ENCODE peak calls at places on chromosomes 1 and 21, in six cellular contexts. Z is NB4, I is H1, Q is suprapubic skin, R is transverse colon, A is GM12891. D is an unnamed sample.
A peak's percentile ranks its signal among the peaks of the same experiment; 100 is the strongest.

GRCh38 chr1:206979379-206980043 is 9.3 kb upstream of the FCAMR start:
- DNase-seq in A (no peak), I (no peak), Z (peak; percentile 34), Q (no peak), R (no peak), D (no peak)

GRCh38 chr1:160006312-160006940 is 25.4 kb downstream of the PIGM start:
- DNase-seq in Z (peak; percentile 70), Q (peak; percentile 77), I (peak; percentile 46), R (peak; percentile 82), A (peak; percentile 54), D (peak; percentile 79)

GRCh38 chr21:34728479-34728878 is 59.7 kb downstream of the CLIC6 start:
- DNase-seq in A (no peak), R (peak; percentile 53), Q (no peak), I (no peak), Z (no peak), D (no peak)

GRCh38 chr1:183417691-183418491 is at the start of gene NMNAT2:
- DNase-seq in R (no peak), Q (no peak), A (no peak), Z (no peak), I (no peak), D (no peak)

GRCh38 chr1:205355054-205355453 is 1.7 kb downstream of the KLHDC8A start:
- DNase-seq in A (no peak), R (peak; percentile 86), Q (no peak), Z (no peak), I (no peak), D (no peak)

GRCh38 chr21:14968821-14969220 is 96.0 kb downstream of the NRIP1 start:
- DNase-seq in A (no peak), R (no peak), Q (no peak), I (no peak), Z (no peak), D (no peak)

GRCh38 chr21:17334478-17334877 is 178.4 kb upstream of the CXADR start:
- DNase-seq in I (no peak), R (no peak), Q (no peak), A (no peak), Z (no peak), D (no peak)

GRCh38 chr1:88655685-88656299 is 28.3 kb upstream of the PKN2 start:
- DNase-seq in I (no peak), Z (peak; percentile 38), A (no peak), R (no peak), Q (no peak), D (peak; percentile 69)

GRCh38 chr1:2650967-2651645 is 18.3 kb upstream of the MMEL1 start:
- DNase-seq in Q (peak; percentile 40), A (no peak), R (no peak), Z (no peak), I (no peak), D (no peak)

GRCh38 chr1:155241069-155241679 is 14.1 kb downstream of the ENTREP3 start:
- DNase-seq in Q (peak; percentile 83), R (peak; percentile 84), I (no peak), A (no peak), Z (peak; percentile 86), D (peak; percentile 82)

GRCh38 chr1:34777519-34778321 is 3.3 kb upstream of the GJB3 start:
- DNase-seq in I (no peak), Z (no peak), R (no peak), A (no peak), Q (peak; percentile 49), D (no peak)

GRCh38 chr1:56508523-56508983 is 70.8 kb downstream of the PLPP3 start:
- DNase-seq in A (no peak), Q (peak; percentile 75), I (no peak), Z (peak; percentile 26), R (peak; percentile 79), D (no peak)

GRCh38 chr1:11912000-11912399 is 14.2 kb downstream of the KIAA2013 start:
- DNase-seq in Z (no peak), A (no peak), Q (no peak), R (no peak), I (no peak), D (no peak)

GRCh38 chr1:11906870-11907269 is 19.4 kb downstream of the KIAA2013 start:
- DNase-seq in R (no peak), Z (no peak), I (no peak), Q (no peak), A (no peak), D (no peak)

GRCh38 chr1:11904978-11905377 is 21.2 kb downstream of the KIAA2013 start:
- DNase-seq in Q (no peak), A (no peak), R (no peak), I (no peak), Z (no peak), D (no peak)

GRCh38 chr1:11907275-11908138 is 18.7 kb downstream of the KIAA2013 start:
- DNase-seq in Q (peak; percentile 95), R (peak; percentile 95), Z (peak; percentile 93), A (peak; percentile 74), I (peak; percentile 96), D (peak; percentile 97)

DNA sequence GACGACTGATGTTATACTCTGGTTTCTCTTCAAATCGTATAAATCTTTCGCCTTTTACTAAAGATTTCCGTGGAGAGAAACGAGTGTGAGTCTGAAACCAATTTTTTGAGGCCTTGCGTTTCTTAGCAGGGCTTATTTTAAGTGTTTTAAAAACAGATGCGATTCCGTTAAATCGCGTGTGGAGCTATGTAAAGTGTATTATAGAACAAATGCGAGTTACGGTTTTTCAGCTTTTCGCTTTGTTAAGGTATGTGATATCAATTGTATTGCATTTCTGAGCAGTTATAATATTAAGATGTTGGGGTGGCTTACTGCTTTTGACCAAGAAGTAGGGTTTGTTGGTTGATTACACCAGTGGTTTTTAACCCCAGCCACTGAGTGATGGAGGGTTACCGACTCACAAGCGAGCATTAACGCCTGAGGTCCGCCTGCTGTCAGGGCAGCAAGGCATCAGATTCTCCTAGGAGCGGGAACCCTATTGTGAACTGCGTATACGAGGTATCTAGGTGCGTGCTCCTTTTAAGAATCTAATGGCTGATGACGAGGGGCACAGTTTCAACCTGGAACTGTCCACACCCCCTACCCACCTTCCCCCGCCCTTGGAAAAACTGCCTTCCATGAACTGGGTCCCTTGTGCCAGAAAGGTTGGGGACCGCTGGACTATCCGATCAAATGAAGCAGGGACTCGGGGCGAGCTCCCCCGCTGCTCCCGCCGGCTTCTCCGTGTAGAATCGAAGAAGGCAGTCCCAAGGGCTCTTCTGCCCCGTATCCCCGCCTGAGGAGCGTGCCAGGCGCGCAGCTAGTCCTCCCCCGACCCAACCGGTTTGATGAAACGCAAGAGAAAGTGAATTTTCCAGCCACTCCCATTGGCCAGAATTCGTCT is 17.8 kb downstream of the KIAA2013 start:
- DNase-seq in Z (peak; percentile 95), A (peak; percentile 47), Q (peak; percentile 92), I (peak; percentile 91), R (peak; percentile 92), D (peak; percentile 95)
- TF ChIP-seq POLR2A in Z (peak; percentile 100), A (peak; percentile 100), Q (peak; percentile 94), I (peak; percentile 100), R (peak; percentile 100), D (peak; percentile 100)

GRCh38 chr1:26046313-26047031 is 554 bp upstream of the SLC30A2 start:
- DNase-seq in Z (no peak), R (no peak), I (no peak), A (no peak), Q (no peak), D (no peak)

GRCh38 chr1:26050255-26050640 is 4.3 kb upstream of the SLC30A2 start:
- DNase-seq in Z (no peak), A (no peak), Q (no peak), I (no peak), R (no peak), D (no peak)

GRCh38 chr1:26047278-26047874 is 1.5 kb upstream of the SLC30A2 start:
- DNase-seq in A (no peak), Z (no peak), I (no peak), R (no peak), Q (no peak), D (no peak)

GRCh38 chr1:26045712-26046312 is at the start of gene SLC30A2:
- DNase-seq in R (no peak), A (no peak), Q (no peak), Z (no peak), I (no peak), D (peak; percentile 26)

GRCh38 chr1:26049531-26050254 is 3.8 kb upstream of the SLC30A2 start:
- DNase-seq in Z (no peak), R (peak; percentile 62), I (no peak), Q (no peak), A (no peak), D (no peak)
- TF ChIP-seq POLR2A in Z (no peak), R (no peak), I (no peak), Q (no peak), A (no peak), D (no peak)

GRCh38 chr1:1011388-1011949 is 1.8 kb upstream of the ISG15 start:
- DNase-seq in Z (no peak), Q (no peak), R (no peak), I (no peak), A (no peak), D (no peak)

GRCh38 chr1:1013922-1014617 is 773 bp downstream of the ISG15 start:
- DNase-seq in R (no peak), Q (no peak), A (no peak), I (no peak), Z (peak; percentile 54), D (peak; percentile 38)

GRCh38 chr1:1014896-1015681 is 1.8 kb downstream of the ISG15 start:
- DNase-seq in Z (peak; percentile 61), R (peak; percentile 19), A (no peak), I (no peak), Q (no peak), D (peak; percentile 56)

GRCh38 chr1:1013105-1013921 is at the start of gene ISG15:
- DNase-seq in A (peak; percentile 80), Z (peak; percentile 88), Q (peak; percentile 91), I (no peak), R (peak; percentile 93), D (peak; percentile 87)
- TF ChIP-seq POLR2A in A (peak; percentile 74), Z (peak; percentile 62), Q (no peak), I (no peak), R (peak; percentile 71), D (peak; percentile 64)

GRCh38 chr21:43766734-43767497 is 9.2 kb downstream of the CSTB start:
- DNase-seq in R (peak; percentile 45), I (no peak), Q (no peak), Z (no peak), A (no peak), D (no peak)

GRCh38 chr21:43761886-43762285 is 14.2 kb downstream of the CSTB start:
- DNase-seq in Z (no peak), A (no peak), R (no peak), I (no peak), Q (no peak), D (no peak)

GRCh38 chr21:43764576-43765495 is 11.3 kb downstream of the CSTB start:
- DNase-seq in I (no peak), Z (no peak), Q (no peak), A (no peak), R (no peak), D (no peak)

GRCh38 chr21:43762303-43763128 is 13.6 kb downstream of the CSTB start:
- DNase-seq in A (no peak), I (no peak), Q (no peak), Z (no peak), R (no peak), D (no peak)

DNA sequence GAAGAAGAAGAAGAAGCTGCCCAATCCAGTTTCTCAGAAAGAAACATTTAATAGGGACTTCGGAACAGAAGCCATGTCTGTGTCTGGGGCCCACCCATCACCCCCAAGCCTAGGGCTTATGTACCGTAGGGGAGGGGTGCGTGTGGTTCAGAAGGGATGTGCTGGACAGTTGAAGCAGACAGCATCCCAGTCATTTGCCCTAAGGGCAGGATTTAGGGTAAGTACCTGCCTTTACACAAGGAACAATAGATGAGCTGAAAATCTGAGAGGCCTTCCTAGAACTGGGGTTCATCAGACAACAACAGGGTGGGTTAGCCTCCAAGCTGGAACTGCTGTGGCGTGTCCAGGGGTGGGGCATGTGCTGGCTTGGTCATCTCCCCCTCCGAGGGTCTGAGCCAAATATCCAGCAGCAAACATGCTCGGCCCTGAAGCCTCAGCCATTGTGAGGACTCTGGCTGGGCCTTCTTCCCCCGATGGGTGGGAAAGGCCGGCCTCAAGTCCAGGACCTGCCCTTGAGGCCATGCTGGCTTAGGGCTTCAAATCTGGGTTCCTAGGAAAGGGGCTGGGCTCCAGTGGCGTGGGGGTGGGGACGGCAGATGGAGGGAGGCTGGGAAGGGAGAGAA is 12.1 kb downstream of the CSTB start:
- DNase-seq in I (no peak), Q (no peak), Z (no peak), R (no peak), A (no peak), D (no peak)
- TF ChIP-seq POLR2A in I (no peak), Q (no peak), Z (no peak), R (no peak), A (no peak), D (no peak)

D was measured in erythroblast.